ENCODE peak calls at places on chromosomes 4 and X, in four cellular contexts. One of them, this sample, is unnamed.
A peak's percentile ranks its signal among the peaks of the same experiment; 100 is the strongest.

GRCh38 chrX:76453737-76454406 is 26.4 kb downstream of the MAGEE1 start:
- DNase-seq in AG04449: no peak
- DNase-seq in fibroblast of mammary gland: no peak
- DNase-seq in aorta: peak; percentile 40
- DNase-seq in this sample: no peak

GRCh38 chr4:164748375-164748774 is 5.6 kb upstream of the SMIM31 start:
- DNase-seq in AG04449: no peak
- DNase-seq in fibroblast of mammary gland: peak; percentile 42
- DNase-seq in aorta: no peak
- DNase-seq in this sample: no peak

GRCh38 chr4:112765317-112765989 is 128.5 kb downstream of the LARP7 start:
- DNase-seq in AG04449: no peak
- DNase-seq in fibroblast of mammary gland: peak; percentile 27
- DNase-seq in aorta: no peak
- DNase-seq in this sample: no peak

GRCh38 chr4:153159728-153160221 is 44.5 kb upstream of the TRIM2 start:
- DNase-seq in AG04449: peak; percentile 56
- DNase-seq in fibroblast of mammary gland: peak; percentile 68
- DNase-seq in aorta: no peak
- DNase-seq in this sample: peak; percentile 91

GRCh38 chrX:148536961-148537360 is 36.5 kb downstream of the AFF2 start:
- DNase-seq in AG04449: no peak
- DNase-seq in fibroblast of mammary gland: no peak
- DNase-seq in aorta: no peak
- DNase-seq in this sample: no peak

GRCh38 chr4:148060264-148061138 is 328.6 kb downstream of the ARHGAP10 start:
- DNase-seq in AG04449: no peak
- DNase-seq in fibroblast of mammary gland: no peak
- DNase-seq in aorta: no peak
- DNase-seq in this sample: no peak

GRCh38 chr4:24224446-24224845 is 334.6 kb upstream of the PPARGC1A start:
- DNase-seq in AG04449: no peak
- DNase-seq in fibroblast of mammary gland: no peak
- DNase-seq in aorta: no peak
- DNase-seq in this sample: no peak

GRCh38 chrX:72621619-72622485 is 49.2 kb upstream of the HDAC8 start:
- DNase-seq in AG04449: no peak
- DNase-seq in fibroblast of mammary gland: peak; percentile 76
- DNase-seq in aorta: no peak
- DNase-seq in this sample: no peak

GRCh38 chrX:9644335-9644734 is 121.3 kb downstream of the GPR143 start:
- DNase-seq in AG04449: no peak
- DNase-seq in fibroblast of mammary gland: no peak
- DNase-seq in aorta: no peak
- DNase-seq in this sample: no peak

GRCh38 chr4:56976283-56976877 is 1.0 kb downstream of the NOA1 start:
- DNase-seq in AG04449: no peak
- DNase-seq in fibroblast of mammary gland: no peak
- DNase-seq in aorta: no peak
- DNase-seq in this sample: no peak

GRCh38 chr4:26867914-26868684 is 7.5 kb downstream of the STIM2 start:
- DNase-seq in AG04449: no peak
- DNase-seq in fibroblast of mammary gland: no peak
- DNase-seq in aorta: no peak
- DNase-seq in this sample: no peak

GRCh38 chr4:177393236-177393635 is 49.0 kb downstream of the AGA start:
- DNase-seq in AG04449: no peak
- DNase-seq in fibroblast of mammary gland: no peak
- DNase-seq in aorta: no peak
- DNase-seq in this sample: no peak

GRCh38 chr4:73129319-73129718 is 59.8 kb upstream of the COX18 start:
- DNase-seq in AG04449: no peak
- DNase-seq in fibroblast of mammary gland: no peak
- DNase-seq in aorta: no peak
- DNase-seq in this sample: no peak

DNA sequence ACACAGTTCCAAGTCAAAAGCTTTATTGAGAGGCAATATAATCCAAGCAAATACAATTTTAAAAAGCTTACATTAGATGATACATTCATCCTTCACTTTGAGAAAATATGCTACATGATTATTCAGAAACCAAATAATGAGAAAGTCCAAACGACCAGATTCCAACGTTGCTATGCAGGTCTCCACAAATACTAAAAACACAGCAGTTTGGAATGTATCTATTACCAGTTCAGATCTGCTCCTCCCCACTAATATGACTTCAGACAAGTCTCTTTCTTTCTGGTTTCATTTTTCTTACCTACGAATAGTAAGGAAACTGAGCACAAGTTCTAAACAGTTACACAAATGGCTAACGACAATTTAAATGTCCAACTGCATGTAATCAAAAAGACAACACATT is 9.5 kb downstream of the NAF1 start:
- DNase-seq in AG04449: peak; percentile 65
- DNase-seq in fibroblast of mammary gland: peak; percentile 71
- DNase-seq in aorta: no peak
- DNase-seq in this sample: peak; percentile 20
- H3K4me3 ChIP-seq in AG04449: peak overlapping the region; percentile 21
- H3K4me3 ChIP-seq in fibroblast of mammary gland: no peak overlapping the region
- H3K4me3 ChIP-seq in aorta: no peak overlapping the region
- H3K4me3 ChIP-seq in this sample: no peak overlapping the region

GRCh38 chr4:54101190-54102041 is 1.5 kb downstream of the GSX2 start:
- DNase-seq in AG04449: no peak
- DNase-seq in fibroblast of mammary gland: no peak
- DNase-seq in aorta: no peak
- DNase-seq in this sample: no peak

GRCh38 chr4:54102747-54103146 is 2.8 kb downstream of the GSX2 start:
- DNase-seq in AG04449: no peak
- DNase-seq in fibroblast of mammary gland: no peak
- DNase-seq in aorta: no peak
- DNase-seq in this sample: no peak

GRCh38 chr4:54099287-54099958 is 540 bp upstream of the GSX2 start:
- DNase-seq in AG04449: no peak
- DNase-seq in fibroblast of mammary gland: no peak
- DNase-seq in aorta: no peak
- DNase-seq in this sample: no peak

GRCh38 chr4:54099959-54100606 is at the start of gene GSX2:
- DNase-seq in AG04449: no peak
- DNase-seq in fibroblast of mammary gland: no peak
- DNase-seq in aorta: peak; percentile 85
- DNase-seq in this sample: no peak

GRCh38 chr4:54100607-54101189 is 735 bp downstream of the GSX2 start:
- DNase-seq in AG04449: no peak
- DNase-seq in fibroblast of mammary gland: no peak
- DNase-seq in aorta: peak; percentile 77
- DNase-seq in this sample: no peak
- H3K4me3 ChIP-seq in AG04449: peak overlapping the region; percentile 50
- H3K4me3 ChIP-seq in fibroblast of mammary gland: peak overlapping the region; percentile 41
- H3K4me3 ChIP-seq in aorta: peak overlapping the region; percentile 27
- H3K4me3 ChIP-seq in this sample: peak overlapping the region; percentile 37

DNA sequence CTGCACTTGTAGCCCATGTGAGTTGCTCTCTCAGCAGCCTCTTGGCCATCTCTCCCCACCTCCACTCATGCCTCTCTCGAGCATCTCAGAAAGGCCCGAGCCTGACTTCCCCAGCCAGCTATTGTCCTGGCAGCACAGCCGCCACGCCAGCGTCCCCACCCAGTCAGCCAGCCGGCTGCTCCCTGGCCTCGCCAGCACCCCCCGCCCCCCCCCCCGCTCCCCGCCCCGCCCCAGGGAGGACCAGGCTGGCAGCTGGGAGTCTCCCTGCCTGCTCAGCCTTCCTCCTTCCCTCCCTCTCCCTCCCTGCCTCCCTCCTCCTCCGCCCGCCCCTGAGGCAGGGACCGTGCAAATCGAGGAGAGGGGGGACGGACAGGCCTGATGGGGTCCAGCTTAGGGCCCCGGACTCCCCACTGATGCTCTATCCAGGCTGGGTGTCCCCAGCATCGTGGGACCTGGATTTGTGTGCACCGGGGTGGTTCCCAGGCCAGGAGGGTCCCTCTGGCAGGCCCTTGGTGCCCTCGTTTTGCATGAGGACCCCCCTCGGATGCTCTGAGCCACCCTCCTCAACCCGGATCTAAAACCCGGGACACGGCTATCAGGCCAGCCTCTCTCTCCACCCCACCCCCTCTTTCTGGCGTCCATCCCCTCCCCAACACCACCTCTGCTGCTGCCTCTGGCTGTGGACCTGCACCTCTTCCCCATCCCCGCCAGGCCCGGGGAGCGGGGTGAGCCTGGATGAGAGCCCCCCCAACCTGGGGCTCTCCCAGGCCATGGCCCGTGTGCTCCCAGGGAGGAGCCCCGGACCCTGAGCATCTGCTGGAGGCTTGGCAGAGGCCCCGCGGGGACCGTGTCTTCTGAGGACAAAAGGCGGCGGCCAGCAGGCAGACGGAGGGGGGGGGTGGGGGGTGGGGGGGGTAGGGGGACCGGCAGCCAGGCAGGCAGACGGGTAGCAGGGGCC is at the start of gene GPR173:
- DNase-seq in AG04449: no peak
- DNase-seq in fibroblast of mammary gland: peak; percentile 67
- DNase-seq in aorta: peak; percentile 84
- DNase-seq in this sample: no peak
- H3K4me3 ChIP-seq in AG04449: peak within 1 kb of the TSS; percentile 67
- H3K4me3 ChIP-seq in fibroblast of mammary gland: peak within 1 kb of the TSS; percentile 63
- H3K4me3 ChIP-seq in aorta: peak within 1 kb of the TSS; percentile 84
- H3K4me3 ChIP-seq in this sample: peak within 1 kb of the TSS; percentile 65

DNA sequence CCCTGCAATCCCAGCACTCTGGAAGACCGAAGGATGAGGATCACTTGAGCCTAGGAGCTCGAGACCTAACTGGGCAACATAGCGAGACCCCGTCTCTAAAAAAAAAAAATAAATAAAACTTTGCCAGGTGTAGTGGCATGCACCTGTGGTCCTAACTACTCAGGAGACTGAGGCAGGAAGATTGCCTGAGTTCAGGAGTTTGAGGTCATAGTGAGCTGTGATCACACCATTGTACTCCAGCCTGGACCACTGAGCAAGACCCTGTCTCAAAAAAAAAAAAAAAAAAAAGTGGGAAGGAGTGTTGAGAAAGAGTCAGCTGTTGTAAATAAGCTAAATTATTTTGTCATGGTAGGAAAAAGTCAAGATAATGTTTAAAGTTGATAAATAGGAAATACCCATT is 27.5 kb upstream of the IQSEC2 start:
- DNase-seq in AG04449: no peak
- DNase-seq in fibroblast of mammary gland: no peak
- DNase-seq in aorta: no peak
- DNase-seq in this sample: no peak
- H3K4me3 ChIP-seq in AG04449: no peak overlapping the region
- H3K4me3 ChIP-seq in fibroblast of mammary gland: no peak overlapping the region
- H3K4me3 ChIP-seq in aorta: no peak overlapping the region
- H3K4me3 ChIP-seq in this sample: no peak overlapping the region

GRCh38 chr4:21304061-21304541 is 603.8 kb downstream of the PACRGL start:
- DNase-seq in AG04449: no peak
- DNase-seq in fibroblast of mammary gland: no peak
- DNase-seq in aorta: no peak
- DNase-seq in this sample: no peak
- H3K4me3 ChIP-seq in AG04449: no peak overlapping the region
- H3K4me3 ChIP-seq in fibroblast of mammary gland: no peak overlapping the region
- H3K4me3 ChIP-seq in aorta: no peak overlapping the region
- H3K4me3 ChIP-seq in this sample: no peak overlapping the region

GRCh38 chr4:40283968-40284367 is 51.2 kb upstream of the CHRNA9 start:
- DNase-seq in AG04449: no peak
- DNase-seq in fibroblast of mammary gland: peak; percentile 48
- DNase-seq in aorta: no peak
- DNase-seq in this sample: no peak

GRCh38 chr4:40283413-40283812 is 51.7 kb upstream of the CHRNA9 start:
- DNase-seq in AG04449: no peak
- DNase-seq in fibroblast of mammary gland: no peak
- DNase-seq in aorta: no peak
- DNase-seq in this sample: no peak

GRCh38 chr4:40281099-40281498 is 54.0 kb upstream of the CHRNA9 start:
- DNase-seq in AG04449: no peak
- DNase-seq in fibroblast of mammary gland: no peak
- DNase-seq in aorta: no peak
- DNase-seq in this sample: no peak

GRCh38 chr4:40280586-40280985 is 54.5 kb upstream of the CHRNA9 start:
- DNase-seq in AG04449: no peak
- DNase-seq in fibroblast of mammary gland: no peak
- DNase-seq in aorta: no peak
- DNase-seq in this sample: no peak

DNA sequence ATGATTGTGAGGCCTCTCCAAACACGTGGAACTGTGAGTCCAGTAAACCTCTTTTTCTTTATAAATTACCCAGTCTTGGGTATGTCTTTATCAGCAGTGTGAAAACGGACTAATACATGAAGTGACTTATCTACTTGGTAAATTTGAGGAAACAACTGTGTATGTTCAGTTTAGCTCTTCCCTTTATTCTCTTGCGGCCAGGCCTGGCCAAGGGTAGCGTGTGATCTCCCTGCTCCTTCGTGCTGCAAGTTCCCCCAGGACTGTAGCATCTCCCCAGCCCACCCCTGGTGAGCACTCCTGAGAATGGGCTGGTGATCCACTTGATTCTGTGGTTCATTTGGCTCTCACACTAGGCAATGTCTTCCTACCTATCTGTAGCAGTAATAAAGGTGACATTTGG is 53.2 kb upstream of the CHRNA9 start:
- DNase-seq in AG04449: no peak
- DNase-seq in fibroblast of mammary gland: no peak
- DNase-seq in aorta: no peak
- DNase-seq in this sample: no peak
- H3K4me3 ChIP-seq in AG04449: no peak overlapping the region
- H3K4me3 ChIP-seq in fibroblast of mammary gland: no peak overlapping the region
- H3K4me3 ChIP-seq in aorta: no peak overlapping the region
- H3K4me3 ChIP-seq in this sample: no peak overlapping the region

DNA sequence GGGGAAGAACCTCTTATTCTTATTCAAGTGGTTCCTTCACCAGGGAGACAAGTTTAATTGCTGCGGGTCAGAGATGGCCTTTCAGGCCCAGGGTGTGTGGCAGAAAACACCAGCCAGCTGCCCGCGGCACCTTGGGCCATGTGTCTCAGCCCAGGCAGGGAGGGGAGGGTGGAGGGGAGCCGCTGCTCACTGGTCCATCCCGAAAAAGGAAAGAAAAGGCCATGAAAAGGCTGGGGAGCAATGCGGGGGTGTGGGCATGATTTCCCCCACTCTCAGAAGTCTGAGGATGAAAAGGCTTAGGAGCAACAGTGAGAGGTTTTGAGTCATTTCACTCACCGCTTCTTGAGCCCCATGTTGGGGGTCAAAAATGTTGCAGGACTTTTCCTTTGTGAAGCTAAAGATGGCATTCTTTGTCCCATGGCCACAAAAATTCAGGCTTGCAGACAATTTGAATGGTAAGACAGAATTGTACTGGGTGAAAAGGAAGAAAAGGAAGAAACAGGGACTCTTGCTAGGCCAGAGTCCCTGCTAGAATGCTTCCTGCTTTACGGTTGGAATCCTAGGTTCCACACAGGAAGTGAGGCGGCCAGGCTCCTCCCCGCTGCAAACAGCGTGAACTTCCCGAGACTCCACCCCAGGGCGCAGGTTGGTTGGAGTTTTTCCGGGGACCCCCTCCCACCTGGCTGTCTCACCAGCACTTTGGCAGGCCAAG is 17.4 kb upstream of the FAM47E start:
- DNase-seq in AG04449: no peak
- DNase-seq in fibroblast of mammary gland: no peak
- DNase-seq in aorta: no peak
- DNase-seq in this sample: no peak
- H3K4me3 ChIP-seq in AG04449: no peak overlapping the region
- H3K4me3 ChIP-seq in fibroblast of mammary gland: no peak overlapping the region
- H3K4me3 ChIP-seq in aorta: no peak overlapping the region
- H3K4me3 ChIP-seq in this sample: no peak overlapping the region

GRCh38 chr4:31349907-31350306 is 629.7 kb downstream of the PCDH7 start:
- DNase-seq in AG04449: no peak
- DNase-seq in fibroblast of mammary gland: no peak
- DNase-seq in aorta: no peak
- DNase-seq in this sample: no peak
- H3K4me3 ChIP-seq in AG04449: no peak overlapping the region
- H3K4me3 ChIP-seq in fibroblast of mammary gland: no peak overlapping the region
- H3K4me3 ChIP-seq in aorta: no peak overlapping the region
- H3K4me3 ChIP-seq in this sample: no peak overlapping the region

This sample was measured in BJ.